ENCODE peak calls at places on chromosomes 7 and 10, in four cellular contexts. W, P, U and H are unnamed samples.

GRCh38 chr7:309586-310228 is 19.7 kb downstream of the FOXL3 start:
- DNase-seq in W (no peak), P (no peak), U (no peak), H (no peak)

GRCh38 chr7:38127216-38128207 is 50.5 kb upstream of the STARD3NL start:
- DNase-seq in W (no peak), P (peak), U (no peak), H (no peak)

GRCh38 chr10:60921631-60922030 is 22.4 kb downstream of the RHOBTB1 start:
- DNase-seq in W (no peak), P (no peak), U (peak), H (no peak)

GRCh38 chr10:84743483-84743882 is 415.1 kb downstream of the CCSER2 start:
- DNase-seq in W (no peak), P (no peak), U (peak), H (no peak)

GRCh38 chr7:65441010-65441409 is 67.4 kb downstream of the ZNF92 start:
- DNase-seq in W (peak), P (no peak), U (no peak), H (no peak)

GRCh38 chr7:134693256-134693655 is 46.6 kb downstream of the BPGM start:
- DNase-seq in W (peak), P (no peak), U (no peak), H (no peak)

GRCh38 chr10:114879541-114880158 is 58.1 kb downstream of the FHIP2A start:
- DNase-seq in W (no peak), P (peak), U (peak), H (no peak)

GRCh38 chr7:131674131-131674530 is 117.7 kb upstream of the PODXL start:
- DNase-seq in W (no peak), P (no peak), U (no peak), H (no peak)

GRCh38 chr10:18980084-18980629 is 68.4 kb upstream of the MALRD1 start:
- DNase-seq in W (no peak), P (no peak), U (no peak), H (no peak)

GRCh38 chr7:12595148-12595547 is 24.6 kb downstream of the SCIN start:
- DNase-seq in W (no peak), P (no peak), U (no peak), H (no peak)

GRCh38 chr7:5143935-5144903 is 45.8 kb upstream of the WIPI2 start:
- DNase-seq in W (no peak), P (peak), U (peak), H (no peak)

GRCh38 chr10:28087675-28088351 is 88.9 kb upstream of the ODAD2 start:
- DNase-seq in W (no peak), P (no peak), U (no peak), H (no peak)

GRCh38 chr7:117085275-117085674 is 132.0 kb downstream of the ST7 start:
- DNase-seq in W (no peak), P (no peak), U (no peak), H (no peak)

GRCh38 chr10:122637371-122637770 is 62.3 kb downstream of the C10orf120 start:
- DNase-seq in W (no peak), P (no peak), U (no peak), H (no peak)

GRCh38 chr10:101829561-101830315 is 11.5 kb upstream of the OGA start:
- DNase-seq in W (no peak), P (peak), U (peak), H (no peak)

GRCh38 chr10:30803901-30804322 is 174.4 kb upstream of the LYZL2 start:
- DNase-seq in W (peak), P (no peak), U (no peak), H (no peak)

GRCh38 chr10:34528320-34528719 is 286.8 kb downstream of the PARD3 start:
- DNase-seq in W (peak), P (no peak), U (no peak), H (no peak)

GRCh38 chr10:110016037-110016436 is 8.3 kb downstream of the ADD3 start:
- DNase-seq in W (no peak), P (no peak), U (peak), H (no peak)

GRCh38 chr7:28347462-28347861 is 64.9 kb upstream of the CREB5 start:
- DNase-seq in W (peak), P (no peak), U (no peak), H (no peak)

GRCh38 chr7:44148961-44149550 is 7.9 kb upstream of the MYL7 start:
- DNase-seq in W (no peak), P (no peak), U (no peak), H (no peak)

GRCh38 chr7:128053023-128053422 is 21.8 kb upstream of the LRRC4 start:
- DNase-seq in W (no peak), P (no peak), U (peak), H (no peak)

GRCh38 chr10:100688201-100688600 is 57.2 kb upstream of the PAX2 start:
- DNase-seq in W (no peak), P (no peak), U (no peak), H (no peak)

GRCh38 chr10:60032723-60033122 is 126.4 kb upstream of the CCDC6 start:
- DNase-seq in W (no peak), P (peak), U (peak), H (peak)

GRCh38 chr10:5900247-5900646 is 10.2 kb downstream of the FBH1 start:
- DNase-seq in W (no peak), P (no peak), U (no peak), H (no peak)

GRCh38 chr10:90319188-90319914 is 538.5 kb downstream of the HTR7 start:
- DNase-seq in W (no peak), P (peak), U (no peak), H (no peak)

GRCh38 chr10:90318659-90319058 is 539.2 kb downstream of the HTR7 start:
- DNase-seq in W (no peak), P (no peak), U (no peak), H (no peak)

GRCh38 chr10:90317172-90317571 is 540.7 kb downstream of the HTR7 start:
- DNase-seq in W (no peak), P (no peak), U (no peak), H (no peak)

GRCh38 chr10:90313548-90314325 is 544.1 kb downstream of the HTR7 start:
- DNase-seq in W (no peak), P (no peak), U (no peak), H (no peak)

DNA sequence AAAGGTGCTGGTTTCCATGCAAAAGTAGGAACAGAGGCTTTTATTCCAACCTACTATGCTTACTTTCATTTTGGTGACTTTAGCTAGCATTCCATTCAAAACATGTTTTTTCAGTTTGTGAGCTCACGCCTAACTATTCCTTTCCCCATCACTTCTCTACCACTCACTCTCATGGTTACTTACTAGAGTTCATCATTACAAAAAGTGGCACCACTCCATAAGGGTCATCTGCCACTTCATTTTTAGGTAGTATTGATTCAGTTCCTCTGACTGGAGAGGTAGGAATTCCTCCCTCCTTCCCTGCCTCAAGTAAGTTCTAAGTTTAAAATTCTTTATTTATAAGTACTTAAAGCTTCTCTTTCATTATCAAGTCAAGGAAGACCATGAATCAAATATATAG is 543.1 kb downstream of the HTR7 start:
- DNase-seq in W (no peak), P (no peak), U (no peak), H (no peak)
- TF ChIP-seq CTCF in W (no peak), P (no peak), U (no peak), H (no peak)

GRCh38 chr7:152956006-152956405 is 196.5 kb downstream of the ACTR3B start:
- DNase-seq in W (no peak), P (no peak), U (no peak), H (no peak)

DNA sequence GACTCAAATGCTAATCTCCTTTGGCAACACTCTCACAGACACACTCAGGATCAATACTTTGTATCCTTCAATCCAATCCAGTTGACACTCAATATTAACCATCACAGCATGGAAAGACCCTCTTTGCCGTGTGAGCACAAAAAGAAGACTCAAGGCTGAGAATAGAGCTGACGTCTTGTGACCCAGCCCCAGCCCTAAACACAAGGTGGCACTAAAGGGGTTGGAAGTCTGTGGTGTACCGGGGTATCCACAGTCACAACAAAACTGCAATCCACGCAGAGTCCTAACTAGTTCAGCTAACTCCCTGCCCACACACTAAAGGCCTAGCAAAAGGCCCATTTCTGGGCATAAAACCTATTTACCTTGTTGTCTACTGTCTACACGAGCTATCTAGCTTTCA is 200.1 kb downstream of the ACTR3B start:
- DNase-seq in W (no peak), P (no peak), U (no peak), H (no peak)
- TF ChIP-seq CTCF in W (no peak), P (no peak), U (no peak), H (no peak)

GRCh38 chr10:119644215-119644826 is 6.9 kb upstream of the BAG3 start:
- DNase-seq in W (no peak), P (no peak), U (no peak), H (no peak)
- TF ChIP-seq CTCF in W (peak), P (no peak), U (peak), H (no peak)

DNA sequence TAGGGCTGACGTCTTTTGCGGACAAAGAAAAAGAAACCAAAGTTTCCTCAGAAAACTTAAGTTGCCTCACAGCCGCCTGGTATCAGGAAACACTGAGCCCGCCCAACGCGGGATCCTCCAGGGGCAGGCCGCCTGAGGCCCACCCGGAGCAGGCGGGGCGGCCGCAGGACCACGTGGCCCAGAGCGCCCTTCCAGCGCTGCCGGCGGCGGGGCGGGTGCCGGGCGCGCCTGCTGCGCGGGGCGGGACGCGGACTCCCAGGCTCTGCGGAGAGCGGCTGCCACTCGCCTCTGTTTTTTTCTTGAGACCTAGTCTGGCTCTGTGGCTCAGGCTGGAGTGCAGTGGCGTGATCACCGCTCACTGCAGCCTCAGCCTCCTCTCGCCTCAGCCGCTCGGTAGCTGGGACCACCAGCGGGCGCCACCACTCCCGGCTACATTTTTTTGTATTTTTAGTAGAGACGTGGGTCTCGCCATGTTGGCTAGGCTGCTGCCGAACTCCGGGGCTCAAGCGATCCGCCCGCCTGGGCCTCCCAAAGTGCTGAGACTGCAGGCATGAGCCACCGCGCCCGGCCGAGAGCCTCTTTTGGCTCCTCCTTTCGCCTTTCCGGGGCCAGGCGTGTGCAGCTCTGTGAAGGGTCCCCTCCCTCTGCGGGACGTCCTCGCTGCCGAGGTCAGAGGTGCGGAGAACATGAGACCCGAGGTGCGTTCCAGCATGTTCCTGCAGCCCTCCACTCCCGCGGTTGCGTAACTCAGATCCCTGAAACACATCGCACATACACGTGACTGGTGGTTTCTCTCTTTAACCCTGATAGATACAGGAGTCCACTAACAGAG is 11.6 kb upstream of the HNRNPF start:
- DNase-seq in W (peak), P (peak), U (peak), H (peak)
- TF ChIP-seq CTCF in W (peak), P (peak), U (peak), H (no peak)

DNA sequence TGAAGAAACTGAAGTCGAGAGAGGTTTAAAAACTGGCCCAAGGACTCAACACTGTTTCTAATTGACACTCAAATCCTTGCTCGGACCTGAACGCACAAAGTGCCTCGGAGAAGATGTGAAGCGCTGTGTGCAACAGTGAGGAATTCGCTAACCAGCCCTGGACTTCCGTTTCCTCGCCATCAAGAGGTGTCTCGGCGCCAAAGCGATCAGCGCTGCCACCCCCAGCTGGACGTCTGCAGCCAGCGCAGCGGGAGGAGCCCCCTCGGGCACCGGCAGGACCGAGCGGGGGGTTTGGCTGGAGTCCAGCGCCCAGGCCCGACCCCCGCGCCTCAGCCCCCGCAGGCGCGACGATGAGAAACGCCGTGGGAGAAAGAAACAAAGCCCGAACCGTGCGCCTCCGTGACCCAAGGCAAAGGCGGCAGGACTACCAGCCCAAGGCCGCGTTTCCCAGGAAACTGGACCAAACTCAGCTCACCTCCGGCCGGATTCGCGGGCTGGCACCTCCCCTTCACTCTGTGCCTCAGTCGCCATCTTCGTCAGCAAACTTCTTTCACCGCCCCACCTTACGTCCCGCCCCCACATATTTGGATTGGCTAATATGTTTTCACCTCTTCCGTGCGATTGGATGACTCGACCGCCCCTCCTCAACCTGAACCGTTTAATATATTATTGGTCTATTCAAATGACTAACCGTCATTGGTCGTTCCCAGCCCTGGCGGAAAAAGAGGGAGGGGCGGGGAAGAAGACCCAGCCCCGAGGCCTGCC is at the start of gene ARHGAP19:
- DNase-seq in W (peak), P (peak), U (peak), H (peak)
- TF ChIP-seq CTCF in W (peak), P (no peak), U (peak), H (no peak)

GRCh38 chr7:36021367-36021766 is 131.7 kb upstream of the EEPD1 start:
- DNase-seq in W (no peak), P (no peak), U (peak), H (no peak)
- TF ChIP-seq CTCF in W (peak), P (peak), U (peak), H (no peak)

DNA sequence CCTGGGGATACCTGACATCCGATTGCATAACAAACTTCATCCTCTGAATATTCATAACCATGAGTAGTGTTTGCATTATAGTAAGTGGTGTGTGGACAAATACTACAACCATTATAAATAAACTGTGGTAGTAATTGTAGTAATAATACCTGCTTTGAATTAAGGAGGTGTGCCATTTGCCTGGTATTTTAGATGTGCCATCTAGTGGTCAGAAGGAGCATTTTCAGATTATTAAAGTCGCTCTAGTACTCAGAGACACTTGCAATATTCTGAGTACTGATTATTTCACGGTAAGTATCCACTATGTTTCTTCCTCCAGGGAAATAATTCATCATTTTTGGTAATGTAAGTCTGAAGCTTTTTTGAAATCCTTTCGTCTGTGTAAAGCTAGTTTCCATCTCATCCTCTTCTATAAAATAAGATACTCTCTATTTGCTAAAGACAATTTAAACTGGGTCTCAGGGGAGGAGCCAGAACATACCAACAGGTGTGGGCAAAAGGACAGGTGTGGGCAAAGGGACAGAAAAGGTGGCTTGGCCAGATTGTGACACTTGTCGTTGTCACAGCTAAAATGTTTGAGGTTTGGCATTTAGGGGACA is 115.3 kb upstream of the WDR11 start:
- DNase-seq in W (no peak), P (peak), U (peak), H (no peak)
- TF ChIP-seq CTCF in W (peak), P (peak), U (peak), H (no peak)

GRCh38 chr10:75209325-75210192 is 1.0 kb upstream of the VDAC2 start:
- DNase-seq in W (no peak), P (peak), U (peak), H (no peak)

GRCh38 chr10:75211007-75211735 is 575 bp downstream of the VDAC2 start:
- DNase-seq in W (no peak), P (no peak), U (peak), H (no peak)

GRCh38 chr10:75208177-75208576 is 2.4 kb upstream of the VDAC2 start:
- DNase-seq in W (no peak), P (no peak), U (no peak), H (no peak)

GRCh38 chr10:75207868-75208167 is 2.8 kb upstream of the VDAC2 start:
- DNase-seq in W (no peak), P (no peak), U (no peak), H (no peak)

DNA sequence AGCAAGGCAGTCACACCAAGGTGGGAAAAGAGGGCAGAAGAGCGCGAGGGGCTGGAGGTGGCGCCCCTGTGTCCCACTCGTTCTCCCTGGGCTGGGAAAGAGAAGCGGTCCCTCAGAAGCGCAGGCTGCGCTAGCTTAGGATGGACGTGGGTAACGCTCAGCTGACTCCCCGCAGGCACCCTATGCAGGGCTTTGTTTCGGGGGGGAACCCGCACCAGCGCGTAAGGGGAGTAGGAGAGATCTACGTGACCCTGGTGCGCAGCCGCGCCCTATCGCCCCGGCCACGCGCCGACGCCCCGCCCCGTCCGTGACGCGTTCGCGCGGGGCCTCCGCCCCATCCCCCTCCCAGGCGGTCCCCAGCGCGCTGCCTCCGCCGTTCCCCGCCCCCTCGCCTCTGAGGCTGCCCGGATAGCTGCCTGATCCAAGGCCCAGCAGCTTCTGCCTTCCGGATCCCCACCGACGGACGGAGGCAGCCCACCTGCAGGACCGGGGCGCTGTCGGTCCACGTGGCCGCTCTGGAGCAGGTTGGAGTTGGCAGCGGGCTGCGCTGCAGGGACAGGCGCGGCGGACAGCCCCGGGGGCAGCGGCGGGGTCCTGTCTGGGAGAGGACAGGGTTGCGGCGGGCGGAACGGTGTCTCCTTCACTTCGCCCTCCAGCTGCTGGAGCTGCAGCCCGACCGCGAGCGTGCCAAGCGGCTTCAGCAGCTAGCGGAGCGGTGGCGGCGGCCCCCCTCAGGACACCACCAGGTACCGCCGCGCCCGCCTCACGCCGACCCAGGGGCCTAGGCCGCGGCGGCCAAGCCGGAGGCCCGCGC is at the start of gene VDAC2:
- DNase-seq in W (no peak), P (peak), U (peak), H (peak)
- TF ChIP-seq CTCF in W (no peak), P (no peak), U (no peak), H (no peak)